ENCODE peak calls at places on chromosomes 7 and 10, in four cellular contexts. O is HCT116, F is K562, L is SK-N-SH. G is an unnamed sample.

GRCh38 chr10:47025540-47026300 is 114.5 kb downstream of the PTPN20 start:
- DNase-seq in L (peak; percentile 44), O (no peak), F (no peak), G (no peak)

GRCh38 chr7:28957064-28957821 is 887 bp downstream of the TRIL start:
- DNase-seq in L (peak; percentile 67), F (no peak), O (no peak), G (no peak)

GRCh38 chr7:8284606-8285005 is 22.6 kb upstream of the ICA1 start:
- DNase-seq in O (no peak), F (no peak), L (no peak), G (no peak)

GRCh38 chr7:28349637-28350036 is 62.7 kb upstream of the CREB5 start:
- DNase-seq in L (no peak), F (no peak), O (no peak), G (peak; percentile 15)

GRCh38 chr10:35335718-35336083 is 608 bp upstream of the CCNY start:
- DNase-seq in F (no peak), O (no peak), L (no peak), G (no peak)

GRCh38 chr7:8068892-8069686 is 100.5 kb downstream of the GLCCI1 start:
- DNase-seq in O (no peak), L (no peak), F (no peak), G (no peak)

GRCh38 chr7:107718456-107719193 is 25.3 kb upstream of the CBLL1 start:
- DNase-seq in F (no peak), O (no peak), L (no peak), G (no peak)

GRCh38 chr7:43204081-43204480 is 91.6 kb downstream of the HECW1 start:
- DNase-seq in F (no peak), O (no peak), L (no peak), G (no peak)

GRCh38 chr10:59885430-59886134 is 20.8 kb downstream of the CCDC6 start:
- DNase-seq in O (no peak), F (peak; percentile 48), L (no peak), G (no peak)

GRCh38 chr7:115299379-115300038 is 377.6 kb downstream of the MDFIC start:
- DNase-seq in L (no peak), F (no peak), O (no peak), G (no peak)

GRCh38 chr10:124213471-124213870 is 120.1 kb upstream of the CHST15 start:
- DNase-seq in O (no peak), F (no peak), L (no peak), G (no peak)

GRCh38 chr10:90787906-90788491 is 69.8 kb downstream of the HTR7 start:
- DNase-seq in O (peak; percentile 27), L (peak; percentile 36), F (peak; percentile 8), G (peak; percentile 9)

GRCh38 chr7:157017149-157017548 is 6.7 kb upstream of the MNX1 start:
- DNase-seq in L (peak; percentile 37), F (no peak), O (no peak), G (no peak)

GRCh38 chr10:32937824-32938482 is 20.1 kb downstream of the ITGB1 start:
- DNase-seq in F (no peak), L (no peak), O (no peak), G (peak; percentile 52)

GRCh38 chr10:77168861-77169260 is 468.7 kb downstream of the KCNMA1 start:
- DNase-seq in L (no peak), O (peak; percentile 27), F (no peak), G (no peak)

GRCh38 chr7:142539901-142540300 is 209.4 kb upstream of the PRSS1 start:
- DNase-seq in O (no peak), L (no peak), F (no peak), G (no peak)

GRCh38 chr7:142533920-142534319 is 215.4 kb upstream of the PRSS1 start:
- DNase-seq in L (peak; percentile 21), O (no peak), F (no peak), G (no peak)

GRCh38 chr7:142537760-142538159 is 211.5 kb upstream of the PRSS1 start:
- DNase-seq in O (no peak), F (no peak), L (no peak), G (no peak)

GRCh38 chr7:142534726-142535122 is 214.5 kb upstream of the PRSS1 start:
- DNase-seq in O (no peak), L (no peak), F (no peak), G (no peak)

GRCh38 chr7:142535123-142535779 is 214.0 kb upstream of the PRSS1 start:
- DNase-seq in L (peak; percentile 80), O (peak; percentile 76), F (peak; percentile 71), G (peak; percentile 41)
- TF ChIP-seq ELF1 in L (peak; percentile 71), O (no peak), F (no peak), G (no peak)

GRCh38 chr10:95694665-95695064 is 938 bp upstream of the TCTN3 start:
- DNase-seq in L (no peak), O (no peak), F (no peak), G (no peak)

GRCh38 chr10:95693668-95694534 is at the start of gene TCTN3:
- DNase-seq in L (peak; percentile 95), O (peak; percentile 99), F (peak; percentile 97), G (peak; percentile 99)

GRCh38 chr10:95693331-95693667 is 428 bp downstream of the TCTN3 start:
- DNase-seq in L (no peak), F (no peak), O (no peak), G (no peak)

GRCh38 chr10:95698415-95698814 is 4.7 kb upstream of the TCTN3 start:
- DNase-seq in F (no peak), L (no peak), O (no peak), G (no peak)

DNA sequence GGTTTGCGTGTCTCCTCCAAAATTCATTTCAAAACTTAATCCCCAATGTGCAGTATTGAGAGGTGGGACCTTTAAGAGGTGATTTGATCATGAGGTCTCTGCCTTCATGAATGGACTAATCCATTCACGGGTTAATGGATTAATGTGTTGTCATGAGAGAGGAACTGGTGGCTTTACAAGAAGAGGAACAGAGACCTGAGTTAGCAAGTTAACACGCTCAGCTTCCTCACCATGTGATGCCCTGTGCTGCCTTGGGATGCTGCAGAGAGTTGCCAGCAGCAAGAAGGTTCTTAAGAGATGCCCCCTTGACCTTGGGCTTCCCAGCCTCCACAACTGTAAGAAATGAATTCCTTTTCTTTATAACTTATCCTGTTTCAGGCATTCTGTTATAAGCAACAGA is 3.7 kb upstream of the TCTN3 start:
- DNase-seq in F (no peak), L (no peak), O (no peak), G (no peak)
- TF ChIP-seq ELF1 in F (no peak), L (no peak), O (no peak), G (no peak)

GRCh38 chr10:125257521-125258105 is 97.2 kb upstream of the CTBP2 start:
- DNase-seq in O (no peak), L (peak; percentile 57), F (no peak), G (no peak)
- TF ChIP-seq ELF1 in O (no peak), L (no peak), F (no peak), G (no peak)

GRCh38 chr10:4129866-4130455 is 345.0 kb upstream of the KLF6 start:
- DNase-seq in O (no peak), L (no peak), F (no peak), G (no peak)
- TF ChIP-seq ELF1 in O (no peak), L (no peak), F (no peak), G (no peak)

GRCh38 chr10:130160775-130161174 is 24.6 kb downstream of the GLRX3 start:
- DNase-seq in O (no peak), F (no peak), L (no peak), G (no peak)
- TF ChIP-seq ELF1 in O (no peak), F (no peak), L (no peak), G (no peak)